ENCODE peak calls at places on chromosomes 7 and 10, in six cellular contexts. I is activated CD4-positive, alpha-beta T cell treated with anti-CD3 and anti-CD28 coated beads for 4 hours; D is SJSA1; Y is NCI-H1436; M is stimulated activated CD8-positive, alpha-beta memory T cell treated with anti-CD3 and anti-CD28 coated beads, Interleukin-2, amount 100 ng/mL, for 1 hour; Q is H54. X is an unnamed sample.

GRCh38 chr7:33788493-33788892 is 116.8 kb upstream of the BMPER start:
- DNase-seq in I (no peak), D (no peak), Y (no peak), M (no peak), Q (no peak), X (no peak)

GRCh38 chr7:90407484-90407821 is 4.2 kb downstream of the CLDN12 start:
- DNase-seq in I (no peak), D (no peak), Y (no peak), M (no peak), Q (no peak), X (no peak)

GRCh38 chr7:7662527-7662926 is 22.0 kb downstream of the UMAD1 start:
- DNase-seq in I (no peak), D (no peak), Y (no peak), M (no peak), Q (no peak), X (no peak)

GRCh38 chr10:116947838-116948529 is 57.0 kb downstream of the SHTN1 start:
- DNase-seq in I (no peak), D (peak), Y (no peak), M (no peak), Q (peak), X (peak)

GRCh38 chr10:35387768-35388167 is 51.5 kb downstream of the CCNY start:
- DNase-seq in I (no peak), D (no peak), Y (no peak), M (no peak), Q (no peak), X (no peak)

GRCh38 chr7:70353310-70353947 is 755.2 kb downstream of the AUTS2 start:
- DNase-seq in I (no peak), D (no peak), Y (no peak), M (no peak), Q (no peak), X (no peak)

GRCh38 chr10:118742787-118743186 is 12.0 kb downstream of the CACUL1 start:
- DNase-seq in I (no peak), D (peak), Y (no peak), M (no peak), Q (no peak), X (no peak)

GRCh38 chr10:100076750-100077149 is 4.9 kb downstream of the CPN1 start:
- DNase-seq in I (no peak), D (no peak), Y (no peak), M (no peak), Q (no peak), X (peak)

GRCh38 chr10:12177642-12178041 is 18.0 kb downstream of the NUDT5 start:
- DNase-seq in I (no peak), D (no peak), Y (no peak), M (no peak), Q (peak), X (no peak)

GRCh38 chr7:151716339-151716722 is 160.6 kb downstream of the PRKAG2 start:
- DNase-seq in I (no peak), D (no peak), Y (no peak), M (no peak), Q (no peak), X (no peak)

GRCh38 chr7:104971290-104972071 is 42.5 kb upstream of the KMT2E start:
- DNase-seq in I (no peak), D (peak), Y (no peak), M (no peak), Q (no peak), X (no peak)

GRCh38 chr7:91085175-91085574 is 179.1 kb upstream of the FZD1 start:
- DNase-seq in I (no peak), D (no peak), Y (no peak), M (no peak), Q (no peak), X (no peak)

GRCh38 chr7:73483171-73483570 is 38.9 kb downstream of the BAZ1B start:
- DNase-seq in I (no peak), D (no peak), Y (no peak), M (no peak), Q (no peak), X (no peak)

GRCh38 chr10:97537186-97537869 is 35.3 kb upstream of the ANKRD2 start:
- DNase-seq in I (no peak), D (no peak), Y (no peak), M (no peak), Q (no peak), X (no peak)

X was measured in MV-4-11.